ENCODE peak calls at places on chromosomes 1 and 21, in five cellular contexts. G, P, M, I and X are unnamed samples. For H3K9me3, the result is how much of the 10 kb centered on the place peaks cover.

GRCh38 chr1:109790735-109791494 is 27.2 kb upstream of the EPS8L3 start:
- DNase-seq in G (peak), P (peak), M (peak), I (no peak), X (peak)

GRCh38 chr1:245094092-245094491 is 60.7 kb upstream of the KIF26B start:
- DNase-seq in G (no peak), P (no peak), M (no peak), I (no peak), X (no peak)

GRCh38 chr1:188433428-188433827 is 1604.7 kb downstream of the PLA2G4A start:
- DNase-seq in G (no peak), P (no peak), M (no peak), I (no peak), X (no peak)

GRCh38 chr21:38843806-38844479 is 38.2 kb downstream of the ETS2 start:
- DNase-seq in G (no peak), P (no peak), M (no peak), I (no peak), X (no peak)

GRCh38 chr1:36115200-36115669 is 9.8 kb downstream of the COL8A2 start:
- DNase-seq in G (no peak), P (no peak), M (no peak), I (no peak), X (no peak)

GRCh38 chr1:90400121-90400520 is 317.0 kb downstream of the BARHL2 start:
- DNase-seq in G (no peak), P (no peak), M (no peak), I (no peak), X (no peak)

GRCh38 chr1:210235363-210236053 is 2.9 kb downstream of the SERTAD4 start:
- DNase-seq in G (no peak), P (no peak), M (no peak), I (no peak), X (no peak)

GRCh38 chr1:117566556-117566955 is 39.3 kb upstream of the TENT5C start:
- DNase-seq in G (no peak), P (no peak), M (no peak), I (no peak), X (no peak)

GRCh38 chr1:15427280-15427666 is 11.0 kb upstream of the CTRC start:
- DNase-seq in G (peak), P (no peak), M (peak), I (no peak), X (no peak)
- H3K27ac ChIP-seq in G (peak), P (no peak), M (peak), I (no peak), X (no peak)

DNA sequence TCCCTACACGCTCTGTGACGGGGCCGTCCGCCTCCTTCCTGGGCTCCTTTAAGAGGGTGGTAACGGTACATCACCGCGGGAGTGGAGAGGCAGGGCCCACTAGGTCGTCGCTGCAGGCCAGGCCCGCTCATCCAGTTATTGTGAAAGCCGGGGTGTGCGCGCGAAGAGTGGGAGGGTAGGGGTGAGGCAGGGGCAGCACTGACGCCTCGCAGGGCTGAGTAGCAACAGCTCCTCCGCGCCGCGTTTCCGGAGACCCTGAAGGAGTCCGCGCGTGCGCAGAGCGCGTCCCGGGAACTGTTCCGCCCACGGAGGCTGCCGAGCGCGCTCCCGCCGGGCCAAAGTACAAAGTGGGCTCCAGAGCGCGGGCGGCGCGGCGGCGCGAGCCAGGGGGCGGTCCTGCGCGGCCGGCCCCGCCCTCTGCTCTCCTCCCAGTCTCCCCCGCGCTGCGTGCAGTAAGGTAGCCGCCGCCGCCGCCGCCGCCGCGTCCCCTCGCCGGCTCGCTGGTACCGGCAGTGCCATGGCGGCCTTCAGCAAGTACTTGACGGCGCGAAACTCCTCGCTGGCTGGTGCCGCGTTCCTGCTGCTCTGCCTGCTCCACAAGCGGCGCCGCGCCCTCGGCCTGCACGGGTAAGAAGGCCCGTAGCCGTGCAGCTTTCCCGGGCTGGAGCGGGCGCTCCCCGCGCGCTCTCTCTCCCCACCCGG is at the start of gene ABCD3:
- DNase-seq in G (peak), P (peak), M (peak), I (peak), X (peak)
- TF ChIP-seq POLR2A in G (peak), P (peak), M (peak), I (peak), X (peak)

DNA sequence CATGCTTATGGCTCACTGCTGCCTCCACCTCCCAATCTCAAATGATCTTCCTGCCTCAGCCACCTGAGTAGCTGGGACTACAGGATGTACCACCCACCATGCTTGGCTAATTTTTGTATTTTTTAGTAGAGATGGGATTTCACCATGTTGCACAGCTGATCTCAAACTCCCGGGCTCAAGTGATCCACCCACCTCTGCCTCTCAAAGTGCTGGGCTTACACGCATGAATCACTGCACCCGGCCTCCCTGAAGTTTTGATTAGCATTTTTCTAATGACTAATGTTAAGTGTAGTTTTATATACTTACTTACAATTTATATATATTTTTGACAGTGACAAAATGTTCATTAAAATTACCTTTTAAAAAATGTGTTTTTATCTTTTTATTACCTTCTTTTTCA is 41.1 kb downstream of the ZNF678 start:
- DNase-seq in G (no peak), P (no peak), M (no peak), I (no peak), X (no peak)
- H3K9me3 ChIP-seq in G (under half), P (under half), M (under half), I (under half), X (under half)

GRCh38 chr1:160373696-160374095 is 6.8 kb downstream of the NHLH1 start:
- DNase-seq in G (no peak), P (no peak), M (no peak), I (no peak), X (no peak)

GRCh38 chr1:160369087-160369486 is 2.2 kb downstream of the NHLH1 start:
- DNase-seq in G (no peak), P (no peak), M (no peak), I (no peak), X (no peak)

GRCh38 chr1:160371691-160372208 is 4.9 kb downstream of the NHLH1 start:
- DNase-seq in G (no peak), P (no peak), M (no peak), I (no peak), X (no peak)

GRCh38 chr1:160370561-160371345 is 3.9 kb downstream of the NHLH1 start:
- DNase-seq in G (no peak), P (no peak), M (no peak), I (no peak), X (no peak)

DNA sequence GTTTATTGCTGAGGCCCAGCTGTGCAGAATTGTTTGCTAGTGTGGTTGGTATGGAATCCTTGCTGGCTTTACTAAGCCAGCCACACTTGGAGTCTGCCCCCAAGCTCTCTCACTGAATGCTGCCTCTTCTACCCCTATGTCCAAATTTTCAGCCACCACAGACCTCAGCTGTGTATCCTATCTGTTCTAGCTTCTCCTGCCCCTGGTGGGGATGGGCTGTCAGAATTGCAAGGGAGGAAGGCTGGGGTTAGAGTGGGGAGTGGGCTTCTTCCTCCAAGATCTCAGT is 4.4 kb downstream of the NHLH1 start:
- DNase-seq in G (no peak), P (no peak), M (no peak), I (no peak), X (no peak)
- H3K27ac ChIP-seq in G (no peak), P (no peak), M (no peak), I (no peak), X (no peak)

GRCh38 chr21:43317254-43317748 is 109.6 kb downstream of the SIK1 start:
- DNase-seq in G (no peak), P (no peak), M (no peak), I (no peak), X (no peak)
- TF ChIP-seq POLR2A in G (no peak), P (no peak), M (no peak), I (no peak), X (no peak)

DNA sequence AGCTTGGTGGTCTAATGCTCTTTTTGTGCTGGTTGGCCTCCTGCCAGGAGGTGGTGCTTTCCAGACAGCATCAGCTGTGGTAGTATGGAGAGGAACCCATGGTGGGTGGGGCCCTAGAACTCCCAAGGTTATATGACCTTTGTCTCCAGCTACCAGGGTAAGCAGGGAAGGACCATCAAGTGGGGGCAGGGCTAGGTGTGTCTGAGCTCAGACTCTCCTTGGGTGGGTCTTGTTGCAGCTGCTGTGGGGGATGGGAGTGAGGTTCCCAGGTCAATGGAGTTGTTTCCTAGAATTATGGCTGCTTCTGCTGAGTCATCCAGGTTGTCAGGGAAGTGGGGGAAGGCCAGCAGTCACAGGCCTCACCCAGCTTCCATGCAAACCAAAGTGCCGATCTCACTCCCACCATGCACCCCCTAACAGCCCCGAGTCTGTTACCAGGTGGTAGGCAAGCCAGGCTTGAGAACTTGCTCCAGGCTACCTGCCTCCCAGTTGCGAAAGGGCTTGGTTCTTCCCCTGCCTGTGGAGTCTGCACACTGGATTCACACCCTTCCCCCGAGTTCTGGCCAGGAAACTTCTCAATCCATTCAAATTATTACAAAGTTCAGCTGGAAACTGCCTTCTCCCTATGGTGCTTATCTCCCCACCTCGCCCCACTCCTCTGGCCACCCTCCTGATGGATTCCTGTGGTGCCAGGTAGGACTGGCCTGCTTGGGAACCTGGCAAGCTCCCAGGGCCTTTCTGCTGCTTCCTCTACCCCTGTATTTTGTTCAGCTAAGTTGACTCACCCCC is 37.8 kb downstream of the DRAM2 start:
- DNase-seq in G (no peak), P (peak), M (no peak), I (no peak), X (no peak)
- H3K9me3 ChIP-seq in G (under half), P (under half), M (under half), I (under half), X (under half)